ENCODE peak calls at places on chromosomes 5 and 9, in seven cellular contexts. U is AG04450, L is WERI-Rb-1, X is left ventricle myocardium inferior, J is tibial artery, N is HL-60, Q is A549. Y is an unnamed sample.

GRCh38 chr5:180313677-180314076 is 21.8 kb upstream of the MAPK9 start:
- DNase-seq in X (peak), Q (no peak), J (no peak), L (peak), N (peak), U (no peak), Y (peak)

GRCh38 chr9:133545494-133546286 is 11.2 kb downstream of the ADAMTSL2 start:
- DNase-seq in J (no peak), L (no peak), Q (no peak), U (no peak), N (no peak), X (no peak), Y (no peak)

GRCh38 chr9:130955947-130956621 is 17.0 kb upstream of the FIBCD1 start:
- DNase-seq in L (peak), X (no peak), J (no peak), U (no peak), N (no peak), Q (no peak), Y (no peak)

GRCh38 chr9:127503947-127504886 is 52.9 kb downstream of the LRSAM1 start:
- DNase-seq in X (peak), L (peak), U (peak), N (peak), Q (peak), J (peak), Y (peak)

GRCh38 chr5:41264019-41264418 is 50.7 kb upstream of the C6 start:
- DNase-seq in N (no peak), U (no peak), Q (no peak), X (no peak), J (no peak), L (no peak), Y (no peak)

GRCh38 chr9:90921104-90921503 is 119.5 kb downstream of the SYK start:
- DNase-seq in Q (no peak), J (peak), X (peak), N (peak), L (no peak), U (no peak), Y (peak)

GRCh38 chr9:91162784-91163440 is 198.8 kb downstream of the AUH start:
- DNase-seq in N (peak), J (peak), Q (no peak), U (no peak), L (no peak), X (no peak), Y (no peak)

GRCh38 chr5:15522141-15522540 is 22.2 kb downstream of the FBXL7 start:
- DNase-seq in L (no peak), X (no peak), J (no peak), Q (no peak), U (no peak), N (no peak), Y (no peak)

GRCh38 chr9:127388037-127388855 is 8.7 kb upstream of the SLC2A8 start:
- DNase-seq in X (peak), L (no peak), J (peak), N (peak), U (peak), Q (peak), Y (peak)

GRCh38 chr5:140710899-140711552 is 10.8 kb downstream of the ZMAT2 start:
- DNase-seq in U (peak), X (peak), J (peak), L (no peak), N (peak), Q (peak), Y (peak)

GRCh38 chr5:88518131-88519016 is 249.7 kb upstream of the TMEM161B start:
- DNase-seq in L (no peak), Q (no peak), U (no peak), N (no peak), J (no peak), X (no peak), Y (no peak)

GRCh38 chr5:173479711-173480110 is 136.7 kb downstream of the BOD1 start:
- DNase-seq in N (no peak), Q (no peak), L (no peak), J (no peak), X (no peak), U (no peak), Y (no peak)

GRCh38 chr9:77982985-77983662 is 48.5 kb downstream of the GNAQ start:
- DNase-seq in L (no peak), U (no peak), Q (no peak), X (no peak), J (no peak), N (no peak), Y (no peak)

GRCh38 chr5:52997424-52997823 is 8.3 kb downstream of the ITGA2 start:
- DNase-seq in N (no peak), L (no peak), J (no peak), Q (peak), U (no peak), X (no peak), Y (no peak)

GRCh38 chr5:168874713-168875380 is 295.7 kb upstream of the PANK3 start:
- DNase-seq in Q (peak), X (no peak), J (no peak), U (no peak), L (no peak), N (no peak), Y (no peak)

GRCh38 chr5:15499528-15500325 is at the start of gene FBXL7:
- DNase-seq in J (peak), L (peak), U (peak), N (no peak), Q (peak), X (peak), Y (peak)

GRCh38 chr9:137199411-137200121 is 975 bp downstream of the TPRN start:
- DNase-seq in L (no peak), J (no peak), N (no peak), U (no peak), X (no peak), Q (no peak), Y (no peak)

GRCh38 chr9:108783318-108784127 is 72.3 kb downstream of the ACTL7B start:
- DNase-seq in X (no peak), Q (no peak), U (no peak), N (no peak), L (peak), J (no peak), Y (no peak)

GRCh38 chr5:15734058-15734457 is 234.1 kb downstream of the FBXL7 start:
- DNase-seq in U (no peak), J (no peak), N (no peak), X (peak), Q (peak), L (peak), Y (no peak)

GRCh38 chr5:82421119-82421518 is 143.0 kb upstream of the RPS23 start:
- DNase-seq in N (no peak), X (no peak), U (peak), Q (peak), J (no peak), L (no peak), Y (peak)
- TF ChIP-seq CTCF in N (no peak), X (no peak), U (peak), Q (no peak), J (peak), L (no peak), Y (no peak)

GRCh38 chr5:149780043-149780737 is 50.1 kb downstream of the PPARGC1B start:
- DNase-seq in Q (no peak), X (peak), N (no peak), L (peak), U (no peak), J (no peak), Y (no peak)
- H3K27ac ChIP-seq in Q (no peak), X (peak), N (no peak), L (no peak), U (no peak), J (no peak), Y (peak)

DNA sequence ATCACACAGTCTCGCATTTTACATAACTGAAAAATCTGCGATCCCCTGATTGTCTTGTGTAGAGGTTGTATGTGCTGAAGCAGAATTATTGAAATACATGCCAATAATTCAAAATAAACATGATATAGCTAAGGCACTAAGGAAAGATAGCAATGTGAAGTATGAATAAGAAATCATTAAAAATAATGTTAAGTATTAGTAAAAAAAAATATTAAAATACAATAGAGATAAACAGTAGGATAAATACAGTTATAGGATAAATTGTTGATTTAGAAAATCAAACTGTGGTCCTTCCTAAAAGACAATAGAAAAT is 121.1 kb downstream of the FBXL17 start:
- DNase-seq in L (no peak), J (no peak), N (no peak), U (no peak), Q (no peak), X (no peak), Y (no peak)
- TF ChIP-seq CTCF in L (no peak), J (no peak), N (no peak), U (no peak), Q (no peak), X (no peak), Y (peak)

DNA sequence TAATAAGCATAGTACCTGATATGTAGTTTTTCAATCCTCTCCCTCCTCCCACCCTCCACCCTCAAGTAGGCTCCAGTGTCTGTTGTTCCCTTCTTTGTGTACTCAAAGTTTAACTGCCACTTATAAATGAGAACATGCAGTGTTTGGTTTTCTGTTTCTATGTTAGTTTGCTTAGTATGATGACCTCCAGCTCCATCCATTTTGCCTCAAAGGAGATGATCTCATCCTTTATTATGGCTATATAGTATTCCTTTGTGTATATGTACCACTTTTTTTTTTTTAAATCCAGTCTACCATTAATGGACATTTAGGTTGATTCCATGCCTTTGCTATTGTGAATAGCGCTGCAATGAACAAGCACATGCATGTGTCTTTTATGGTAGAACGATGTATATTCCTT is 20.5 kb downstream of the POLK start:
- DNase-seq in Q (no peak), U (no peak), J (no peak), L (no peak), N (no peak), X (no peak), Y (no peak)
- H3K27ac ChIP-seq in Q (no peak), U (no peak), J (no peak), L (no peak), N (no peak), X (no peak), Y (no peak)

DNA sequence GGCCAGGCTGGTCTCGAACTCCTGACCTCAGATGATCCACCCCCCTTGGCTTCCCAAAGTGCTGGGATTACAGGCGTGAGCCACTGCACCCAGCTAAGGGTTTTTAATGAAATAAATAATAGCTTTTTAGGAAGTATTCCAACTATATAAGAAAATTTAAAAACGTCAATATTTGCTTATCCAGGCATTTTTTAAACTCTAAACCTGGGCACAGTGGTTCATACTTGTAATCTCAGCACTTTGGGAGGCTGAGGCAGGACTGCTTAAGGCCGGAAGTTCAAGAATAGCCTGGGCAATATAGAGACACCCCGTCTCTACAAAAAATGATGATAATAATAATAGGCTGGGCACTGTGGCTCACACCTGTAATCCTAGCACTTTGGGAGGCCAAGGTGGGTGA is 14.2 kb downstream of the SKP1 start:
- DNase-seq in Q (no peak), N (no peak), U (no peak), J (no peak), X (no peak), L (no peak), Y (no peak)
- TF ChIP-seq CTCF in Q (no peak), N (no peak), U (no peak), J (no peak), X (no peak), L (no peak), Y (no peak)

DNA sequence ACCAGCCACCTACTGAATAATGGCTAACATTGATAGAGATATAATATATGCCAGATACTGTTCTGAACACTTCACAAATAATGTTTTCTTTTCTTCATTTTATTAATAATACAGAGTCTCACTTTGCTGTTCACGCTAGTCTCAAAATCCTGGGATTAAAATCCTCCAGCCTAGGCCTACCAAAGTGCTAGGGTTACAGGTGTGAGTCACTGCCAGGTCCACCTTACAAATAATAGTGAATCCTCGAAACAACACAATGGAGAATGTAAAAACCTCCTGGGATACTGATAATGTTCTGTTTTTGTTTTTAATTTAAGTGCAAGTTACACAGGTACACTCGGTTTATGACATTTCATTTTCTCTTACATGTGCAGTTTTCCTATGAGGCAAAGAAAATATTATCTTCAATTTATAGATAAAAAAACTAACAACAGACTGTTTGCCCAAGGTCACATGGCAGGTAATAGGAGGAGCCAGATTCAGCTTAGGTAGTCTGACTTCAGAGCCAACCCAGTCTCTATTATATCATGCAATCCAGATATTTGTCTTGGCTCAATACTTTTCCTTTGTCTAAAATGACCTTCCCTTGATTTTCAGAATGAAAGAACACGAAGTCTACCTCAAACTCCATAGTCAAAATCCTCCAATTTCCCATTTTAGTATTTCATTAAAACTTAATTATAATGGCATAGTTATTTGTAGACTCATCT is 7.8 kb downstream of the ZFR start:
- DNase-seq in N (no peak), X (no peak), U (no peak), J (no peak), L (no peak), Q (no peak), Y (no peak)
- H3K27ac ChIP-seq in N (no peak), X (no peak), U (no peak), J (no peak), L (no peak), Q (no peak), Y (no peak)

DNA sequence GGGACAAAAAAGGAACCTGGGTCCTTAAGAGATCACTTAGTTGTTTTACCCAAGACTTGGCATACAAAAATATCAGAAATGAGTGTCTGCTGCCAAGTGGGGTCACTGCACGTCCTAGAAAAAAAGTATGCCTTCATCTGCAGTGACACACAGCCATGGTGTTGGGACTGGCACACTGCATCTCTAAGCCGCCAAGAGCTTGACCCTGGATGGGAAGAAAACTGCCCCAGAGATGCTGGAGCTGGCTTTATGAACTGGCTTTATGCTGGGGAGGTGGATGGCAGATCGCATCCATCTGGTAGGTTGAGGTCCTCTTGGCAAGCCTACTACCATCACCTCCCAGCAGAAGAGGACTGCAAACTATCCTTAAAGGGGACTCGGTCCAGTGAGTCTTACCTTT is 51.6 kb downstream of the IRF1 start:
- DNase-seq in U (no peak), X (no peak), N (no peak), L (no peak), J (peak), Q (no peak), Y (no peak)
- TF ChIP-seq CTCF in U (no peak), X (no peak), N (no peak), L (no peak), J (peak), Q (no peak), Y (no peak)